ENCODE peak calls at places on chromosomes 2 and 18, in eight cellular contexts. V is sigmoid colon, H is AG09319, I is upper lobe of right lung, T is EL, D is NCI-H1694 treated with DMSO at 0.1 percent for 48 hours, K is NCI-H1105 treated with DMSO at 0.1 percent for 48 hours, Q is HCT116. S is an unnamed sample.

GRCh38 chr2:228180126-228181097 is 1.1 kb downstream of the SPHKAP start:
- DNase-seq in D (no peak), I (no peak), T (peak; percentile 51), K (no peak), Q (no peak), V (no peak), H (no peak), S (peak; percentile 97)

GRCh38 chr2:229783108-229783721 is 68.9 kb upstream of the DNER start:
- DNase-seq in K (no peak), D (no peak), T (no peak), I (no peak), V (no peak), Q (no peak), H (no peak), S (no peak)

GRCh38 chr2:42161444-42161843 is 7.7 kb upstream of the EML4 start:
- DNase-seq in K (no peak), Q (no peak), V (no peak), T (no peak), I (no peak), H (no peak), D (no peak), S (no peak)

GRCh38 chr2:74889159-74889558 is 55.2 kb downstream of the HK2 start:
- DNase-seq in K (no peak), H (no peak), I (peak; percentile 37), Q (no peak), T (no peak), D (no peak), V (no peak), S (no peak)

GRCh38 chr2:68292108-68292710 is 27.5 kb downstream of the CNRIP1 start:
- DNase-seq in K (peak; percentile 22), V (no peak), T (no peak), D (peak; percentile 15), H (no peak), I (no peak), Q (peak; percentile 24), S (peak; percentile 60)

GRCh38 chr2:101752708-101753107 is 55.2 kb downstream of the MAP4K4 start:
- DNase-seq in K (no peak), D (no peak), I (no peak), V (peak; percentile 73), Q (no peak), T (no peak), H (no peak), S (peak; percentile 83)

GRCh38 chr2:240229603-240230423 is 89.4 kb upstream of the OTOS start:
- DNase-seq in H (no peak), I (no peak), K (no peak), T (no peak), D (no peak), Q (no peak), V (peak; percentile 39), S (no peak)

GRCh38 chr2:237889016-237889415 is 29.6 kb downstream of the RAMP1 start:
- DNase-seq in T (no peak), H (no peak), K (no peak), I (no peak), Q (no peak), V (peak; percentile 56), D (no peak), S (no peak)

GRCh38 chr2:182862003-182862402 is 4.4 kb downstream of the FRZB start:
- DNase-seq in K (no peak), H (no peak), I (no peak), T (no peak), D (no peak), V (peak; percentile 75), Q (no peak), S (no peak)

GRCh38 chr18:10284571-10285282 is 169.7 kb upstream of the APCDD1 start:
- DNase-seq in Q (no peak), D (no peak), V (no peak), H (no peak), K (no peak), T (no peak), I (no peak), S (no peak)

GRCh38 chr2:96537734-96538486 is 1.4 kb downstream of the ARID5A start:
- DNase-seq in I (peak; percentile 72), H (no peak), T (no peak), D (no peak), V (no peak), K (no peak), Q (no peak), S (no peak)

GRCh38 chr2:121307048-121307447 is 22.0 kb upstream of the TFCP2L1 start:
- DNase-seq in I (no peak), H (no peak), K (no peak), V (no peak), Q (no peak), D (no peak), T (no peak), S (no peak)

GRCh38 chr2:60119778-60120177 is 433.7 kb downstream of the BCL11A start:
- DNase-seq in Q (no peak), T (no peak), H (no peak), V (no peak), K (no peak), I (no peak), D (no peak), S (no peak)

GRCh38 chr2:124369181-124369580 is 344.1 kb downstream of the CNTNAP5 start:
- DNase-seq in V (no peak), D (no peak), H (no peak), K (no peak), T (no peak), Q (no peak), I (no peak), S (no peak)

GRCh38 chr2:74690571-74690970 is 36.5 kb downstream of the SEMA4F start:
- DNase-seq in H (peak; percentile 47), T (peak; percentile 71), D (peak; percentile 47), Q (peak; percentile 49), V (no peak), I (no peak), K (peak; percentile 47), S (peak; percentile 41)

GRCh38 chr2:238425979-238426567 is 654 bp upstream of the ASB1 start:
- DNase-seq in I (no peak), K (peak; percentile 36), H (no peak), D (peak; percentile 50), T (peak; percentile 81), Q (peak; percentile 28), V (no peak), S (no peak)

GRCh38 chr2:105783151-105783738 is 38.5 kb downstream of the NCK2 start:
- DNase-seq in I (no peak), Q (no peak), K (no peak), D (no peak), T (no peak), H (no peak), V (no peak), S (no peak)

GRCh38 chr2:196206804-196207203 is 35.4 kb upstream of the STK17B start:
- DNase-seq in V (no peak), I (no peak), Q (no peak), K (no peak), D (no peak), H (no peak), T (no peak), S (no peak)

GRCh38 chr2:111662039-111662740 is 221.8 kb downstream of the ANAPC1 start:
- DNase-seq in T (peak; percentile 68), I (no peak), V (no peak), D (no peak), H (peak; percentile 41), K (no peak), Q (no peak), S (no peak)

GRCh38 chr2:14517731-14518130 is 114.8 kb upstream of the LRATD1 start:
- DNase-seq in H (no peak), K (no peak), V (no peak), I (no peak), Q (no peak), T (peak; percentile 29), D (no peak), S (no peak)

GRCh38 chr2:239940861-239941570 is 84.1 kb downstream of the NDUFA10 start:
- DNase-seq in K (no peak), V (peak; percentile 41), T (no peak), D (no peak), Q (no peak), H (no peak), I (peak; percentile 27), S (no peak)

GRCh38 chr18:22020127-22020866 is 149.1 kb upstream of the GATA6 start:
- DNase-seq in T (no peak), V (no peak), H (no peak), K (no peak), I (no peak), Q (no peak), D (no peak), S (no peak)

GRCh38 chr18:74951165-74951760 is 257.7 kb downstream of the PTGR3 start:
- DNase-seq in D (no peak), Q (no peak), V (no peak), T (peak; percentile 90), H (peak; percentile 79), I (peak; percentile 77), K (no peak), S (no peak)

GRCh38 chr2:128291844-128292598 is 26.6 kb downstream of the HS6ST1 start:
- DNase-seq in T (no peak), I (no peak), Q (no peak), V (no peak), D (no peak), H (no peak), K (no peak), S (no peak)

GRCh38 chr2:180419212-180419611 is 412.1 kb upstream of the CWC22 start:
- DNase-seq in T (no peak), I (no peak), Q (no peak), K (no peak), D (no peak), H (no peak), V (no peak), S (no peak)

GRCh38 chr2:74728842-74729241 is 74.8 kb downstream of the SEMA4F start:
- DNase-seq in T (no peak), Q (no peak), K (no peak), D (no peak), H (no peak), I (no peak), V (no peak), S (no peak)

GRCh38 chr2:16321872-16322271 is 343.8 kb downstream of the CYRIA start:
- DNase-seq in K (no peak), D (no peak), V (no peak), H (no peak), T (no peak), I (no peak), Q (no peak), S (peak; percentile 5)

GRCh38 chr2:170530284-170530745 is 184.8 kb upstream of the SP5 start:
- DNase-seq in I (peak; percentile 85), H (no peak), T (peak; percentile 58), V (peak; percentile 96), Q (no peak), D (peak; percentile 95), K (peak; percentile 98), S (peak; percentile 54)

GRCh38 chr2:36271266-36271665 is 84.3 kb upstream of the CRIM1 start:
- DNase-seq in H (no peak), V (no peak), D (no peak), T (no peak), I (no peak), Q (no peak), K (no peak), S (no peak)

GRCh38 chr2:29865512-29865911 is 55.9 kb downstream of the ALK start:
- DNase-seq in T (no peak), I (no peak), V (no peak), K (no peak), D (no peak), Q (no peak), H (no peak), S (no peak)